ENCODE peak calls at places on chromosomes 16 and 17, in five cellular contexts. H, C, R, B and I are unnamed samples. For H3K27me3, the result is how much of the 10 kb centered on the place peaks cover.

GRCh38 chr17:79630821-79631639 is 20.2 kb upstream of the RBFOX3 start:
- DNase-seq in R (peak), H (no peak), C (no peak), B (peak), I (peak)

GRCh38 chr17:78341559-78342437 is 18.1 kb downstream of the SOCS3 start:
- DNase-seq in C (peak), B (peak), R (peak), H (peak), I (peak)

GRCh38 chr16:71524566-71525553 is 1.4 kb upstream of the CHST4 start:
- DNase-seq in R (no peak), C (no peak), B (no peak), H (no peak), I (no peak)

GRCh38 chr16:22346463-22346862 is 28.0 kb downstream of the CDR2 start:
- DNase-seq in C (no peak), B (no peak), R (no peak), H (no peak), I (no peak)

GRCh38 chr16:1973461-1974156 is 1.8 kb downstream of the TBL3 start:
- DNase-seq in H (no peak), C (no peak), R (peak), B (no peak), I (no peak)

GRCh38 chr17:29195465-29196081 is 15.4 kb upstream of the MYO18A start:
- DNase-seq in R (peak), B (no peak), H (no peak), C (no peak), I (peak)

GRCh38 chr17:44830359-44831269 is 527 bp upstream of the GJC1 start:
- DNase-seq in R (no peak), C (no peak), H (peak), B (no peak), I (no peak)

GRCh38 chr17:77433385-77434135 is 292.8 kb downstream of the SEC14L1 start:
- DNase-seq in H (no peak), R (no peak), B (peak), C (no peak), I (peak)

GRCh38 chr17:79623786-79624657 is 13.2 kb upstream of the RBFOX3 start:
- DNase-seq in H (no peak), R (peak), C (no peak), B (peak), I (peak)

GRCh38 chr17:39237586-39237985 is 11.8 kb upstream of the STAC2 start:
- DNase-seq in R (no peak), B (no peak), H (no peak), C (no peak), I (no peak)

GRCh38 chr17:81697261-81698044 is 5.7 kb upstream of the MRPL12 start:
- DNase-seq in R (no peak), H (no peak), B (no peak), C (no peak), I (no peak)

GRCh38 chr16:90009172-90009899 is 9.9 kb downstream of the DBNDD1 start:
- DNase-seq in R (no peak), B (no peak), H (no peak), C (no peak), I (no peak)

GRCh38 chr16:73192227-73192894 is 144.4 kb upstream of the ZFHX3 start:
- DNase-seq in C (no peak), B (no peak), R (no peak), H (peak), I (no peak)

GRCh38 chr16:28207425-28207824 is 4.3 kb downstream of the XPO6 start:
- DNase-seq in R (no peak), B (no peak), H (no peak), C (no peak), I (no peak)

GRCh38 chr16:59886021-59886420 is 1151.9 kb upstream of the GOT2 start:
- DNase-seq in B (peak), H (no peak), C (no peak), R (no peak), I (peak)

GRCh38 chr17:46853896-46854444 is 2.6 kb downstream of the WNT9B start:
- DNase-seq in C (no peak), H (no peak), B (no peak), R (no peak), I (no peak)

DNA sequence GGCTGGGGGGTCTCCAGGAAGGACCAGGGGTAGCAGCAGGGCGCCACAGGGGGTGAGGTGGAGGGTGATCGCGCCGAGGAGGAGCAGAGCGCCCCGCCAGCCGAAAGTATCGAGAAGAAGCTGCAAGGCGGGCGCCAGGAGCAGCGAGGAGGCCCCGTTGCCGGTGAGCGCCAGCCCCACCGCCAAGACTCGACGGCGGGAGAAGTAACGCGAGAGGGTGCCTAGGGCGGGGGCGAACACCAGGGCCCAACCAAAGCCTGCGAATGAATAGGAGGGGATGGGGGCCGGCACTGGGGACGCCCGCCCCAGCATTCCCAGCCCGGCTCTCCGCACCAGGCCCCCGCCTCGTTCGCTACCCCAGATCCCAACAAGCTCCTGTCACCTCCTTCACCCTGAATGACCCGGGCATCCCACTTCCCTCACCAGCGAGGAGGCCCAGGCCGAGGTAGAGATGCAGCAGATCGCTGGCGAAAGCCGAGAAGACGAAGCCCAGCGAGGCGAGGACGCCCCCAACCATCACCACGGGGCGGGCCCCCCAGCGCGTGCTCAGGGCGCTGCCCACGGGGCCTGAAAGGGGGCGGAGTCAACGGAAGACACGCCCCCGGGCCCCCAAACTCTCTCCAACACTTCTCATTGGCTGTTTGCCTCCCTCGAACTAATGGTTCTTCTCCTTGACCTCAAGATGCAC is 1.2 kb downstream of the SLC16A11 start:
- DNase-seq in H (peak), B (no peak), C (no peak), R (no peak), I (no peak)
- H3K27me3 ChIP-seq in H (half or more), B (under half), C (under half), R (under half), I (under half)

GRCh38 chr17:75521290-75521689 is 4.2 kb upstream of the LLGL2 start:
- DNase-seq in C (no peak), B (no peak), R (no peak), H (no peak), I (no peak)

GRCh38 chr17:75524269-75524970 is 1.1 kb upstream of the LLGL2 start:
- DNase-seq in R (no peak), C (no peak), B (no peak), H (no peak), I (no peak)

GRCh38 chr17:75523647-75524046 is 1.9 kb upstream of the LLGL2 start:
- DNase-seq in H (no peak), C (no peak), R (no peak), B (no peak), I (no peak)

GRCh38 chr17:75524971-75525805 is at the start of gene LLGL2:
- DNase-seq in R (peak), H (peak), C (peak), B (peak), I (peak)

GRCh38 chr17:75521951-75522727 is 3.4 kb upstream of the LLGL2 start:
- DNase-seq in H (no peak), C (no peak), R (no peak), B (no peak), I (no peak)
- H3K27me3 ChIP-seq in H (under half), C (under half), R (under half), B (under half), I (under half)

DNA sequence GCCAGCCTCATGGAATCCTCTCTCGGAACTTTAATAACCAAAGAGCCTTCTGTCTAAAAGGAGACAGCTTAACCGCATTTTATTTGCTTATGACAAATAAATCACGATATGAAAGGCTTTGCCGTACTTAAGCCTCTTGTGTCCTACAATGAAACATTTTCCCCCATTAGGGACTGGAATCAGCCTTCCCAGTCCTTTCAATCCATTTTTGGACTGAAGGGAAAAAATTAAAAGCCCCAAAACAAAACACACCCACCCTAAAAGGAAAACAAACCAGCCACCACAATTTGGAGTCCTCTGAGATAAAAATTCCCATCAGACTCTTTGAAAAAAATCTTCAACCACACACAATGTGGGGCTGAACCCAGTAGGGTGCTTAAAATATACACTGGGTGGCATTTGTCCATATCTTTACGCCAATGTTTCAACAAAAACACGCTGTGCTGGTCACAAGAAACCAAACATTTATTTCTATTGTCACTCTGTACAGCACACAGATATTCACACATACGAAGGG is 3.0 kb downstream of the HOXB4 start:
- DNase-seq in B (no peak), C (no peak), H (no peak), R (no peak), I (no peak)
- H3K27me3 ChIP-seq in B (half or more), C (under half), H (half or more), R (under half), I (under half)

DNA sequence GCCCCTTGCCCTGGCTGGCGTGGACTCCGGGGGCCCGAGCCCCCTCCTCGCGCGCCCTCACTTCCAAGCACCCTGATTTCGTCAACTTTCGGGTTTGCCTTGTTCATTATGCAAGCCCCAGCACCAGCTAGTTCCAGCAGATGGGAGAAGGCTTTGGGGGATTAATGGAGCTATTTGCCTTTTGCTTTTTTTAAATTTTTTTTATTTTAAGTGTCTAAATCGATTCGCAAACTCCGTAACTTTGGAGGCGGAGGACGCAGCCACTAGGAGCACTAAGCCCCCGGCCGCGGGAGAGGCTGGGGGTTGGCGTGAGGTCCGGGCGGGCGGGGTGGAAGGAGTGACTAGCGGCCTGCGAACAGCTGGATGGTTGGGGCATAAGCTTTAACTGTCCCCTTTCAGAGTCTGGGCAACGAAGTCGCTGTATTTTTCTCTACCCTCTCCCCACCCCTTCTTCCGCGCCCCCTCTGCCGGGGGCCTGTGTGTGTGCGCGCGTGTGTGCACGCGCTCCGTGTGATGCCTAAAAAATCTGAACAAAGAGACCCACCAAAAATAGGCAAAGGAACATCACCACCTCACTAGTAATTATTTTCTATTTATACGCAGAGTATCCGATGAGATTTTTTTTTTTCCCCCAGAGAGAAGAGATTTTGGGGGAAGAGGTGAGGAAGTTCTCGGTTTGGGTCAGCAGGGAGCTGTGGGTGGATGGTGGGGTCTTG is 2.1 kb downstream of the SHISA9 start:
- DNase-seq in B (no peak), C (no peak), R (no peak), H (peak), I (no peak)
- H3K27me3 ChIP-seq in B (under half), C (under half), R (under half), H (under half), I (under half)

GRCh38 chr17:75799402-75799801 is 14.8 kb downstream of the UNK start:
- DNase-seq in C (no peak), H (no peak), B (no peak), R (no peak), I (no peak)
- H3K27me3 ChIP-seq in C (under half), H (under half), B (under half), R (under half), I (under half)

DNA sequence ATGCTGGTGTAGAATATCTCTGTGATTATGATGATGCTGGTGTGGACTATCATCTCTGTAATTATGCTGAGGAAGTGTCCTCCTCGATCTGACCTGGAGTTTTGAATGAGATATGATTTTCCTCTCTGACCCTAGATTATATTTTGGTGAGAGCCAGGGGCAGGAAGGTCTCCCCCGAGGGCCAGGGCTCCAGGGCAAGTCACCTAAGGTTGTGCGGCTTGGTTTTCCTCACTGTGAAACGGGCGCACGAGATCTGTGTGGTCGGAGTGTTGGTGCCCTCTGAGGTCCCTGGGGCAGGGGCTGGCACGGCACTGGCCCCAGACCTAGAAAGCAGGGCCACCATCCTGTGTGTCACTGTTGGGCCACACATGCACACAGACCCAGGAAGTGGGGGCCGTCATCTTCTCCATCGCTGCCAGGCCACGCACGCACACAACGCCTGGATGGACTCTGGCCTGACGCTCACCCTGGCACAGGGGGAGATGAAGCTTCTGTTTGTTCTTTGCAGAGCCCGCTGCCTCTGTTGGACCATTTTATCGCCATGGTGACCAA is 67.7 kb upstream of the ZNF469 start:
- DNase-seq in R (no peak), H (no peak), B (no peak), C (no peak), I (no peak)
- H3K27me3 ChIP-seq in R (under half), H (under half), B (under half), C (under half), I (under half)

GRCh38 chr17:59893617-59894100 is 738 bp downstream of the RPS6KB1 start:
- DNase-seq in H (peak), C (peak), B (peak), R (no peak), I (no peak)

GRCh38 chr17:59901604-59902003 is 8.7 kb downstream of the RPS6KB1 start:
- DNase-seq in R (no peak), B (no peak), C (no peak), H (no peak), I (no peak)

GRCh38 chr17:59897090-59897489 is 4.2 kb downstream of the RPS6KB1 start:
- DNase-seq in H (no peak), C (no peak), B (no peak), R (no peak), I (no peak)

GRCh38 chr17:59903455-59903854 is 10.5 kb downstream of the RPS6KB1 start:
- DNase-seq in R (no peak), C (no peak), H (no peak), B (no peak), I (no peak)

GRCh38 chr17:59899099-59899498 is 6.2 kb downstream of the RPS6KB1 start:
- DNase-seq in C (no peak), H (no peak), B (no peak), R (no peak), I (no peak)
- H3K27me3 ChIP-seq in C (under half), H (under half), B (under half), R (under half), I (under half)

GRCh38 chr17:36680701-36681202 is 79.4 kb downstream of the MRM1 start:
- DNase-seq in H (no peak), C (no peak), B (no peak), R (no peak), I (no peak)

GRCh38 chr17:36675786-36676185 is 74.4 kb downstream of the MRM1 start:
- DNase-seq in H (no peak), C (no peak), B (no peak), R (no peak), I (no peak)

GRCh38 chr17:36682804-36683203 is 81.4 kb downstream of the MRM1 start:
- DNase-seq in C (no peak), B (no peak), H (no peak), R (no peak), I (no peak)

GRCh38 chr17:36683387-36683786 is 82.0 kb downstream of the MRM1 start:
- DNase-seq in R (no peak), H (no peak), C (no peak), B (no peak), I (no peak)

GRCh38 chr17:36679815-36680467 is 78.6 kb downstream of the MRM1 start:
- DNase-seq in C (no peak), H (no peak), R (no peak), B (no peak), I (no peak)
- H3K27me3 ChIP-seq in C (under half), H (under half), R (under half), B (under half), I (under half)

GRCh38 chr17:48970865-48971687 is 2.7 kb upstream of the GIP start:
- DNase-seq in H (peak), C (no peak), R (no peak), B (no peak), I (no peak)

GRCh38 chr17:48972749-48973097 is 4.3 kb upstream of the GIP start:
- DNase-seq in C (no peak), B (no peak), H (no peak), R (no peak), I (no peak)

GRCh38 chr17:48973806-48974205 is 5.4 kb upstream of the GIP start:
- DNase-seq in C (no peak), H (no peak), B (no peak), R (no peak), I (no peak)

DNA sequence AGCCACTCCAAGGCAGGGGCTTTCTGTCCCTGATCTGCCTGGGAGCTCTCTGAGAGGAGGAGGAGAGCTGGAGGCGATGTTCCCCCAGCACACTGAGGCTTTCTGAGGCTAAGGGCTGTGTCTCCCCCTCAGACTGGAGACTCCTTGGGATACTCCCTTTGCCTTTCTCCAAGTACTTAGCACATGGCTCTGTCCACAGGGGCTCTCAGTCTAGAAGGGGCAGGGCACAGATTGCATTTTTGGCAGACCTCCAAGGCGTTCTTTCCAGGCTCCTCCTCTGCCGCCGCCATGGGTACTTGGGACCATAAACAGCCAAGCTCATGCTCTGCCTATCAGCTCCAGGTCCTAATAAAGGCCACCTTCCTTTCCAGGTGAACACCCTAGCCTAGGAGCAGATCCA is 1.8 kb upstream of the GIP start:
- DNase-seq in B (no peak), R (no peak), H (no peak), C (no peak), I (no peak)
- H3K27me3 ChIP-seq in B (under half), R (under half), H (under half), C (under half), I (under half)

GRCh38 chr17:40935624-40936023 is 1.8 kb downstream of the KRT23 start:
- DNase-seq in R (no peak), H (no peak), B (no peak), C (no peak), I (no peak)
- H3K27me3 ChIP-seq in R (under half), H (under half), B (under half), C (under half), I (under half)